ENCODE peak calls at places on chromosomes 6 and 20, in six cellular contexts. Z, K, V, R, N and X are unnamed samples. For H3K4me1, the result is how much of the 10 kb centered on the place peaks cover.

GRCh38 chr6:37827603-37828265 is 8.2 kb downstream of the ZFAND3 start:
- DNase-seq in V (peak), Z (no peak), K (no peak), N (no peak), R (no peak), X (no peak)

GRCh38 chr20:4401601-4402000 is 320.1 kb upstream of the PRND start:
- DNase-seq in N (no peak), Z (no peak), R (no peak), V (peak), K (no peak), X (no peak)

GRCh38 chr6:144661101-144661806 is 376.1 kb downstream of the UTRN start:
- DNase-seq in K (no peak), R (no peak), V (no peak), N (peak), Z (no peak), X (peak)

GRCh38 chr20:35901678-35902544 is 52.4 kb downstream of the SCAND1 start:
- DNase-seq in K (no peak), N (no peak), R (no peak), V (peak), Z (no peak), X (no peak)

GRCh38 chr20:49029203-49029602 is 16.9 kb upstream of the CSE1L start:
- DNase-seq in Z (no peak), V (peak), N (no peak), K (no peak), R (no peak), X (no peak)

GRCh38 chr20:23655551-23656211 is 17.9 kb upstream of the CST3 start:
- DNase-seq in N (no peak), R (no peak), Z (no peak), K (no peak), V (peak), X (no peak)

GRCh38 chr6:150254671-150255228 is 111.9 kb downstream of the PPP1R14C start:
- DNase-seq in K (no peak), Z (no peak), R (no peak), V (no peak), N (no peak), X (no peak)

GRCh38 chr6:44641344-44641743 is 253.8 kb downstream of the CDC5L start:
- DNase-seq in V (no peak), N (no peak), Z (no peak), R (no peak), K (no peak), X (no peak)

GRCh38 chr20:46930940-46931339 is 36.3 kb downstream of the EYA2 start:
- DNase-seq in N (no peak), R (no peak), Z (no peak), K (no peak), V (no peak), X (no peak)

GRCh38 chr20:401682-402495 is 6.2 kb upstream of the RBCK1 start:
- DNase-seq in R (no peak), K (no peak), N (peak), Z (no peak), V (peak), X (peak)

GRCh38 chr6:73032586-73032985 is 192.7 kb downstream of the KHDC1L start:
- DNase-seq in Z (no peak), N (no peak), R (no peak), K (no peak), V (no peak), X (no peak)

GRCh38 chr6:7543761-7544424 is 2.4 kb downstream of the DSP start:
- DNase-seq in Z (no peak), R (no peak), K (no peak), N (no peak), V (no peak), X (no peak)
- H3K4me1 ChIP-seq in Z (under half), R (under half), K (half or more), N (under half), V (under half), X (half or more)

GRCh38 chr6:42029881-42030280 is 20.4 kb upstream of the TAF8 start:
- DNase-seq in K (no peak), V (no peak), N (no peak), Z (no peak), R (no peak), X (no peak)
- H3K4me1 ChIP-seq in K (under half), V (under half), N (under half), Z (half or more), R (under half), X (under half)

GRCh38 chr6:154234019-154234772 is 122.4 kb downstream of the IPCEF1 start:
- DNase-seq in K (no peak), R (no peak), Z (no peak), V (no peak), N (no peak), X (no peak)
- H3K4me1 ChIP-seq in K (under half), R (under half), Z (under half), V (under half), N (under half), X (under half)

GRCh38 chr20:41061155-41061554 is 32.5 kb downstream of the TOP1 start:
- DNase-seq in R (no peak), Z (no peak), N (no peak), V (no peak), K (no peak), X (no peak)
- H3K4me1 ChIP-seq in R (under half), Z (under half), N (under half), V (under half), K (under half), X (under half)

DNA sequence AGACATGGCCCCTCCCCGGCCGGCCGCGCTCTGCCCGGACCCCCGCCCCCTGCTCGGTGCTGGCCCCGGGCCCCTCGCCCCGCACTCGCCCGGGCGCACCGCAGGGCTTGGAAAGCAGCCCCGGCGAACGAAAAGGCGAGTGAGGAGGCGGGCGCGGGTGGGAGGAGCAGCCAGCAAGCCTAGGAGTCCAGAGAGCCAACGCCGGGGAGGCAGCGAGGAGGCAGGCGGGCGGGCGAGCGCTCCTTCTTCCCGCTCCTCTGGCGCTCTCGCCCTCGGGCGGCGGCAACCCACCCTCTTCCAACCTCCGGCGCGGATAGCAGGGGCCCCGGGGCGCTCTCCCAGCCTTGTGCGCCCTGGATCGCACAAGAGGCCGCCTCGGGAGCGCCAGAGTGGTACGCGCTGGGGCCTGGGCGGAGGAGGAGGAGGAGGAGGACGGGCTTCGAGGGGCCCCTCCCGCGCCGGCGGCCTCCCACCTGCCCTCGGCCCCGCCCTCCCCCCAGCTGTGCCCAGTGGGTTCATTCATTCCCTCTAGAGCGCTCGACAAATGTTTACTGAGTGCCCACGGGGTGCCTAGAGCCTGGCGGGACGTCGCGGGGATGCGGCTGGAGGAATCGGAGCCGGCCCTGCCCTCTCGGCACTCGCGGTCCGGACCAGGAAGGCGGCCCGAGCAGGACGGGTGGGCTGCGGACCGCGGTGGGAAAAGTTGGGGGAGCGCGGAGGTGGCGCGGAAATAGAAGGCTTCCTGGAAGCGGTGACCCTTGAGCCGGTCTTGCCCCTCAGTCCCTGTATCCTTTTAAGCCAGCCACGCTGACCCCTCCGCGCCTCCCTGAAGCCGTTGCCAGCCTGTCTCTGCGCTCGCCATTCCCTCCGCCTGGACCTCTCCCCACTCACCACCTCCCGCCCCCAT is at the start of gene BMP7:
- DNase-seq in R (peak), V (no peak), Z (no peak), K (no peak), N (no peak), X (peak)
- H3K4me1 ChIP-seq in R (under half), V (under half), Z (under half), K (under half), N (under half), X (under half)

GRCh38 chr6:132354517-132355167 is 46.6 kb downstream of the MOXD1 start:
- DNase-seq in K (no peak), Z (no peak), N (peak), V (no peak), R (no peak), X (no peak)

GRCh38 chr6:132362318-132363185 is 38.7 kb downstream of the MOXD1 start:
- DNase-seq in V (peak), Z (no peak), K (no peak), R (no peak), N (no peak), X (no peak)

GRCh38 chr6:132359891-132360290 is 41.4 kb downstream of the MOXD1 start:
- DNase-seq in K (no peak), V (no peak), Z (no peak), N (no peak), R (no peak), X (no peak)

GRCh38 chr6:132357120-132357519 is 44.2 kb downstream of the MOXD1 start:
- DNase-seq in V (peak), R (no peak), Z (no peak), K (no peak), N (no peak), X (no peak)
- H3K4me1 ChIP-seq in V (under half), R (under half), Z (under half), K (under half), N (under half), X (under half)

DNA sequence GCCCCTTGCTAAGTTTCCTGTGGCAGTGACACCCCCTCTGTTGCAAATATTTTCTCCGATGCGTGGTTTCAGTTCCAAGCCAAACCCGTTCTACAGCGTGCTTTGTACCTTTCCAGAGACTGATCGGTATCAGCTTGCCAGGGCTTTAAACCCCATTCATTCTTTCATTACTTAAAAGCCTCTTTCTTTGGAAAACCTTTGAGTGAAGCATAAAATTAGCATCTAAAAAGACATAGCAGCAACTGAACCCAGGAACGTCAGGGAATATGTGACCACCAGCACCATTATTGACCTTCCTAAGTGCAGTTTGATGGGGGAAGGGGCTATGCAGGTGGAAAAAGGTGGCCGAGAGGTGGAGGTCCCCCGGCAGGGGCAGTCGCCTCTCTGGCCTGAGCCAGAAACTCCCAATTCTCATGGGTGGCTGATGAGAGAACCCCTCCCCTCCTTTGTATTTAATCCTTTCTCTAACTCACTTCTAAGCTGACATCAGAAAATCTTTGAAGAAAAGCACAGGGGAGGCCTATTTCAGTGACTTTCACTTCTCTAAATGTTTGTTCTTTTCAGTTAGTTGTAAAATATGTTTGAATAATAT is 89.4 kb downstream of the RSPH3 start:
- DNase-seq in V (no peak), Z (no peak), R (peak), K (no peak), N (no peak), X (peak)
- H3K4me1 ChIP-seq in V (under half), Z (under half), R (under half), K (under half), N (under half), X (under half)

DNA sequence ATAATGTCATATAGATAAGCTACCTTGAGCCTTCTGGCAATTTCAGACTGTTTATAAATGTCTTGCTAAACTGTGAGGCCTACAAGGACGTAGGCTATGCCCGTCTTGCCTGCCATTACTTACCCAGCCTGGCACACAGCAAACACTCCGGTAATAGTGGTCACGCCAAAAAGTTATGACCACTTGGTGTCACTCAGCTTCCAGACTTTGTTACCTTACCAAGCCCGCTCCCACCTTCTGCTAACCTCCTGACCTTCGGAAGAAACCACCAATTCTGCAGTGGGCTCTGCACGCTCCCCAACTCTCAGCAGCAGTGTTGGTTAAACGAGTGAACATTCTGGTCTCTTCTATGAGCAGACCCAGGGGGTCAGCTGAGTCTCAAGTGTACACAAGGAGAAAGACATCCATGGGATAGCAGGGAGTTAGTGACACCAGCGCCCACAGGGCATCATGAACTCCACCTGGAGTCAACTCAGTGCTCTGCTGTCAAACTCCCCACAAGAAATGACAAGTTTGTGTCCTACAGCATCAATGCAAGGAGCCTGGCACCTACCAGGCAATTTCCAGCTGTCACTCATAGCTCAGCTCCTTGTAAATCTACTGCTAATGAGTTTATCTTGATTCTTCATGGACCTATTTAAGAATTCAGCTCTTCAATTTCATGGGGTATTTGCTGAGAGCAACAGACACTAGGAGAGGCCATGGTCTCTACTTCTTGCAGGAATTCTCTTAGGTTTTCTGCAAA is 119.9 kb downstream of the TTLL2 start:
- DNase-seq in R (no peak), K (no peak), Z (no peak), V (no peak), N (no peak), X (no peak)
- H3K4me1 ChIP-seq in R (under half), K (under half), Z (under half), V (under half), N (under half), X (under half)